ENCODE peak calls at places on chromosomes 3 and 15, in eight cellular contexts. One of them, this sample, is unnamed.

GRCh38 chr3:31371464-31371863 is 161.3 kb upstream of the STT3B start:
- DNase-seq in NAMALWA: no peak
- DNase-seq in HEK293T: no peak
- DNase-seq in A549: no peak
- DNase-seq in AG08396: no peak
- DNase-seq in GM06990: no peak
- DNase-seq in activated CD4-positive, alpha-beta T cell treated with anti-CD3 and anti-CD28 coated beads, Interleukin-2, amount 50 U/mL, for 1 hour: no peak
- DNase-seq in RPMI7951: no peak
- DNase-seq in this sample: no peak

GRCh38 chr15:41805711-41806110 is 22.2 kb upstream of the JMJD7 start:
- DNase-seq in activated CD4-positive, alpha-beta T cell treated with anti-CD3 and anti-CD28 coated beads, Interleukin-2, amount 50 U/mL, for 1 hour: no peak
- DNase-seq in AG08396: no peak
- DNase-seq in RPMI7951: no peak
- DNase-seq in HEK293T: no peak
- DNase-seq in NAMALWA: no peak
- DNase-seq in GM06990: no peak
- DNase-seq in A549: no peak
- DNase-seq in this sample: no peak

GRCh38 chr3:23761440-23761896 is 44.3 kb upstream of the UBE2E1 start:
- DNase-seq in RPMI7951: peak
- DNase-seq in NAMALWA: peak
- DNase-seq in HEK293T: peak
- DNase-seq in A549: peak
- DNase-seq in activated CD4-positive, alpha-beta T cell treated with anti-CD3 and anti-CD28 coated beads, Interleukin-2, amount 50 U/mL, for 1 hour: no peak
- DNase-seq in GM06990: peak
- DNase-seq in AG08396: peak
- DNase-seq in this sample: peak

GRCh38 chr3:30549600-30549999 is 56.8 kb upstream of the TGFBR2 start:
- DNase-seq in AG08396: no peak
- DNase-seq in A549: no peak
- DNase-seq in RPMI7951: peak
- DNase-seq in activated CD4-positive, alpha-beta T cell treated with anti-CD3 and anti-CD28 coated beads, Interleukin-2, amount 50 U/mL, for 1 hour: no peak
- DNase-seq in GM06990: no peak
- DNase-seq in HEK293T: no peak
- DNase-seq in NAMALWA: no peak
- DNase-seq in this sample: no peak

GRCh38 chr15:69881310-69881660 is 216.4 kb downstream of the TLE3 start:
- DNase-seq in HEK293T: no peak
- DNase-seq in GM06990: peak
- DNase-seq in AG08396: no peak
- DNase-seq in A549: no peak
- DNase-seq in activated CD4-positive, alpha-beta T cell treated with anti-CD3 and anti-CD28 coated beads, Interleukin-2, amount 50 U/mL, for 1 hour: no peak
- DNase-seq in NAMALWA: peak
- DNase-seq in RPMI7951: no peak
- DNase-seq in this sample: no peak

GRCh38 chr3:10380906-10381795 is 60.2 kb upstream of the SEC13 start:
- DNase-seq in activated CD4-positive, alpha-beta T cell treated with anti-CD3 and anti-CD28 coated beads, Interleukin-2, amount 50 U/mL, for 1 hour: no peak
- DNase-seq in HEK293T: no peak
- DNase-seq in AG08396: peak
- DNase-seq in RPMI7951: no peak
- DNase-seq in NAMALWA: no peak
- DNase-seq in A549: no peak
- DNase-seq in GM06990: no peak
- DNase-seq in this sample: peak

GRCh38 chr3:187960820-187961219 is 193.1 kb upstream of the LPP start:
- DNase-seq in NAMALWA: no peak
- DNase-seq in GM06990: no peak
- DNase-seq in HEK293T: no peak
- DNase-seq in A549: no peak
- DNase-seq in RPMI7951: no peak
- DNase-seq in AG08396: no peak
- DNase-seq in activated CD4-positive, alpha-beta T cell treated with anti-CD3 and anti-CD28 coated beads, Interleukin-2, amount 50 U/mL, for 1 hour: no peak
- DNase-seq in this sample: no peak

GRCh38 chr3:171317133-171317532 is 143.1 kb downstream of the TNIK start:
- DNase-seq in HEK293T: no peak
- DNase-seq in NAMALWA: no peak
- DNase-seq in GM06990: no peak
- DNase-seq in RPMI7951: peak
- DNase-seq in A549: no peak
- DNase-seq in AG08396: no peak
- DNase-seq in activated CD4-positive, alpha-beta T cell treated with anti-CD3 and anti-CD28 coated beads, Interleukin-2, amount 50 U/mL, for 1 hour: no peak
- DNase-seq in this sample: no peak

GRCh38 chr15:34794590-34795206 is 651 bp downstream of the ACTC1 start:
- DNase-seq in activated CD4-positive, alpha-beta T cell treated with anti-CD3 and anti-CD28 coated beads, Interleukin-2, amount 50 U/mL, for 1 hour: no peak
- DNase-seq in NAMALWA: no peak
- DNase-seq in A549: no peak
- DNase-seq in AG08396: no peak
- DNase-seq in RPMI7951: no peak
- DNase-seq in HEK293T: no peak
- DNase-seq in GM06990: no peak
- DNase-seq in this sample: no peak

GRCh38 chr3:173008978-173009377 is 132.1 kb downstream of the SPATA16 start:
- DNase-seq in A549: no peak
- DNase-seq in GM06990: no peak
- DNase-seq in activated CD4-positive, alpha-beta T cell treated with anti-CD3 and anti-CD28 coated beads, Interleukin-2, amount 50 U/mL, for 1 hour: no peak
- DNase-seq in RPMI7951: no peak
- DNase-seq in NAMALWA: no peak
- DNase-seq in AG08396: no peak
- DNase-seq in HEK293T: no peak
- DNase-seq in this sample: no peak

GRCh38 chr3:171335559-171335958 is 124.6 kb downstream of the TNIK start:
- DNase-seq in HEK293T: no peak
- DNase-seq in AG08396: no peak
- DNase-seq in NAMALWA: no peak
- DNase-seq in A549: no peak
- DNase-seq in RPMI7951: no peak
- DNase-seq in activated CD4-positive, alpha-beta T cell treated with anti-CD3 and anti-CD28 coated beads, Interleukin-2, amount 50 U/mL, for 1 hour: no peak
- DNase-seq in GM06990: no peak
- DNase-seq in this sample: no peak

GRCh38 chr15:60362318-60363023 is 35.3 kb downstream of the ANXA2 start:
- DNase-seq in A549: peak
- DNase-seq in NAMALWA: no peak
- DNase-seq in activated CD4-positive, alpha-beta T cell treated with anti-CD3 and anti-CD28 coated beads, Interleukin-2, amount 50 U/mL, for 1 hour: no peak
- DNase-seq in GM06990: no peak
- DNase-seq in RPMI7951: peak
- DNase-seq in HEK293T: no peak
- DNase-seq in AG08396: peak
- DNase-seq in this sample: no peak

GRCh38 chr15:101148881-101149664 is 102.8 kb downstream of the CHSY1 start:
- DNase-seq in HEK293T: no peak
- DNase-seq in activated CD4-positive, alpha-beta T cell treated with anti-CD3 and anti-CD28 coated beads, Interleukin-2, amount 50 U/mL, for 1 hour: no peak
- DNase-seq in GM06990: no peak
- DNase-seq in AG08396: no peak
- DNase-seq in A549: no peak
- DNase-seq in RPMI7951: no peak
- DNase-seq in NAMALWA: no peak
- DNase-seq in this sample: no peak

GRCh38 chr3:117019082-117019713 is 309.6 kb downstream of the TUSC7 start:
- DNase-seq in activated CD4-positive, alpha-beta T cell treated with anti-CD3 and anti-CD28 coated beads, Interleukin-2, amount 50 U/mL, for 1 hour: no peak
- DNase-seq in GM06990: no peak
- DNase-seq in HEK293T: no peak
- DNase-seq in NAMALWA: peak
- DNase-seq in A549: peak
- DNase-seq in AG08396: peak
- DNase-seq in RPMI7951: peak
- DNase-seq in this sample: peak

GRCh38 chr3:13546667-13547171 is 2.2 kb upstream of the FBLN2 start:
- DNase-seq in RPMI7951: peak
- DNase-seq in A549: no peak
- DNase-seq in NAMALWA: no peak
- DNase-seq in GM06990: no peak
- DNase-seq in activated CD4-positive, alpha-beta T cell treated with anti-CD3 and anti-CD28 coated beads, Interleukin-2, amount 50 U/mL, for 1 hour: no peak
- DNase-seq in HEK293T: no peak
- DNase-seq in AG08396: no peak
- DNase-seq in this sample: no peak

GRCh38 chr3:181330821-181331563 is 341.5 kb upstream of the DNAJC19 start:
- DNase-seq in activated CD4-positive, alpha-beta T cell treated with anti-CD3 and anti-CD28 coated beads, Interleukin-2, amount 50 U/mL, for 1 hour: no peak
- DNase-seq in RPMI7951: no peak
- DNase-seq in HEK293T: no peak
- DNase-seq in GM06990: no peak
- DNase-seq in NAMALWA: no peak
- DNase-seq in AG08396: no peak
- DNase-seq in A549: no peak
- DNase-seq in this sample: no peak

GRCh38 chr3:184317201-184317600 is 2.8 kb downstream of the EIF4G1 start:
- DNase-seq in A549: no peak
- DNase-seq in HEK293T: no peak
- DNase-seq in NAMALWA: no peak
- DNase-seq in GM06990: no peak
- DNase-seq in activated CD4-positive, alpha-beta T cell treated with anti-CD3 and anti-CD28 coated beads, Interleukin-2, amount 50 U/mL, for 1 hour: no peak
- DNase-seq in RPMI7951: no peak
- DNase-seq in AG08396: no peak
- DNase-seq in this sample: no peak

This sample was measured in NCI-H526.